ENCODE peak calls at places on chromosomes 7 and 10, in four cellular contexts. F is glutamatergic neuron, V is ovary, A is lower leg skin. J is an unnamed sample.

GRCh38 chr10:121096617-121097431 is 245.7 kb downstream of the WDR11 start:
- DNase-seq in F (no peak), V (no peak), A (no peak), J (peak; percentile 11)

GRCh38 chr7:98203261-98203963 is 7.8 kb upstream of the BHLHA15 start:
- DNase-seq in F (no peak), V (no peak), A (peak; percentile 80), J (no peak)

GRCh38 chr7:2873146-2873545 is 29.0 kb upstream of the GNA12 start:
- DNase-seq in F (no peak), V (no peak), A (no peak), J (no peak)

GRCh38 chr7:24864214-24864817 is 107.1 kb upstream of the GSDME start:
- DNase-seq in F (no peak), V (no peak), A (no peak), J (no peak)

GRCh38 chr10:49220031-49220430 is 31.8 kb upstream of the TMEM273 start:
- DNase-seq in F (no peak), V (no peak), A (no peak), J (no peak)

GRCh38 chr10:55212051-55212450 is 411.0 kb upstream of the PCDH15 start:
- DNase-seq in F (no peak), V (no peak), A (no peak), J (no peak)

GRCh38 chr7:77232467-77232866 is 32.8 kb upstream of the FGL2 start:
- DNase-seq in F (no peak), V (no peak), A (no peak), J (no peak)

GRCh38 chr7:139915301-139915863 is 86.3 kb downstream of the TBXAS1 start:
- DNase-seq in F (no peak), V (no peak), A (peak; percentile 32), J (no peak)

GRCh38 chr7:26081627-26082026 is 70.4 kb upstream of the NFE2L3 start:
- DNase-seq in F (peak; percentile 51), V (no peak), A (no peak), J (no peak)

GRCh38 chr7:151256410-151257045 is 8.0 kb upstream of the SMARCD3 start:
- DNase-seq in F (no peak), V (peak; percentile 61), A (no peak), J (no peak)

GRCh38 chr10:110458583-110458920 is 39.2 kb upstream of the DUSP5 start:
- DNase-seq in F (no peak), V (no peak), A (peak; percentile 82), J (no peak)

GRCh38 chr7:123114288-123114687 is 85.5 kb downstream of the SLC13A1 start:
- DNase-seq in F (no peak), V (no peak), A (no peak), J (no peak)

GRCh38 chr7:41730668-41731067 is 27.8 kb upstream of the INHBA start:
- DNase-seq in F (no peak), V (no peak), A (no peak), J (no peak)

GRCh38 chr7:68381731-68382130 is 1216.5 kb upstream of the AUTS2 start:
- DNase-seq in F (no peak), V (no peak), A (no peak), J (no peak)

GRCh38 chr7:50304911-50305621 is 550 bp downstream of the IKZF1 start:
- DNase-seq in F (no peak), V (no peak), A (no peak), J (no peak)

GRCh38 chr7:26005683-26006410 is 146.2 kb upstream of the NFE2L3 start:
- DNase-seq in F (no peak), V (no peak), A (no peak), J (no peak)

GRCh38 chr10:29736325-29737208 is 101.8 kb upstream of the SVIL start:
- DNase-seq in F (peak; percentile 71), V (peak; percentile 83), A (peak; percentile 90), J (no peak)

GRCh38 chr10:14926061-14926470 is 27.8 kb downstream of the DCLRE1C start:
- DNase-seq in F (no peak), V (no peak), A (no peak), J (no peak)

GRCh38 chr10:46328853-46329689 is 42.3 kb downstream of the ANTXRL start:
- DNase-seq in F (no peak), V (no peak), A (no peak), J (no peak)

GRCh38 chr7:107697246-107698044 is 36.8 kb downstream of the SLC26A4 start:
- DNase-seq in F (no peak), V (no peak), A (no peak), J (no peak)

GRCh38 chr10:106285199-106285598 is 879.3 kb downstream of the SORCS1 start:
- DNase-seq in F (no peak), V (no peak), A (no peak), J (no peak)

GRCh38 chr10:121900443-121901174 is 27.2 kb downstream of the ATE1 start:
- DNase-seq in F (no peak), V (no peak), A (no peak), J (peak; percentile 30)

GRCh38 chr7:51249991-51250390 is 66.6 kb downstream of the COBL start:
- DNase-seq in F (no peak), V (no peak), A (no peak), J (no peak)

GRCh38 chr7:122691569-122692235 is 7.2 kb downstream of the RNF133 start:
- DNase-seq in F (no peak), V (no peak), A (no peak), J (no peak)

GRCh38 chr10:130175074-130175473 is 38.9 kb downstream of the GLRX3 start:
- DNase-seq in F (no peak), V (no peak), A (no peak), J (no peak)

GRCh38 chr7:148987751-148988512 is 40.4 kb downstream of the PDIA4 start:
- DNase-seq in F (no peak), V (no peak), A (no peak), J (no peak)

GRCh38 chr10:78457804-78458483 is 424.3 kb downstream of the RPS24 start:
- DNase-seq in F (no peak), V (no peak), A (peak; percentile 1), J (peak; percentile 22)

GRCh38 chr7:157150825-157151412 is 12.2 kb downstream of the UBE3C start:
- DNase-seq in F (peak; percentile 66), V (no peak), A (no peak), J (peak; percentile 15)

GRCh38 chr10:30433286-30433778 is 652 bp upstream of the MAP3K8 start:
- DNase-seq in F (peak; percentile 74), V (peak; percentile 76), A (peak; percentile 97), J (no peak)

GRCh38 chr10:132484922-132485321 is 52.7 kb upstream of the INPP5A start:
- DNase-seq in F (no peak), V (no peak), A (no peak), J (no peak)

GRCh38 chr7:105940111-105940510 is 23.0 kb upstream of the CDHR3 start:
- DNase-seq in F (no peak), V (no peak), A (no peak), J (no peak)

GRCh38 chr7:55873765-55874164 is 11.2 kb upstream of the SEPTIN14 start:
- DNase-seq in F (no peak), V (no peak), A (no peak), J (no peak)

GRCh38 chr7:152868122-152869040 is 108.8 kb downstream of the ACTR3B start:
- DNase-seq in F (no peak), V (no peak), A (peak; percentile 68), J (no peak)

GRCh38 chr10:16437540-16437894 is 707 bp downstream of the PTER start:
- DNase-seq in F (no peak), V (no peak), A (no peak), J (no peak)

GRCh38 chr10:35463878-35464277 is 127.6 kb downstream of the CCNY start:
- DNase-seq in F (no peak), V (no peak), A (no peak), J (no peak)

GRCh38 chr7:29484280-29484679 is 79.4 kb upstream of the PRR15 start:
- DNase-seq in F (no peak), V (no peak), A (no peak), J (no peak)

DNA sequence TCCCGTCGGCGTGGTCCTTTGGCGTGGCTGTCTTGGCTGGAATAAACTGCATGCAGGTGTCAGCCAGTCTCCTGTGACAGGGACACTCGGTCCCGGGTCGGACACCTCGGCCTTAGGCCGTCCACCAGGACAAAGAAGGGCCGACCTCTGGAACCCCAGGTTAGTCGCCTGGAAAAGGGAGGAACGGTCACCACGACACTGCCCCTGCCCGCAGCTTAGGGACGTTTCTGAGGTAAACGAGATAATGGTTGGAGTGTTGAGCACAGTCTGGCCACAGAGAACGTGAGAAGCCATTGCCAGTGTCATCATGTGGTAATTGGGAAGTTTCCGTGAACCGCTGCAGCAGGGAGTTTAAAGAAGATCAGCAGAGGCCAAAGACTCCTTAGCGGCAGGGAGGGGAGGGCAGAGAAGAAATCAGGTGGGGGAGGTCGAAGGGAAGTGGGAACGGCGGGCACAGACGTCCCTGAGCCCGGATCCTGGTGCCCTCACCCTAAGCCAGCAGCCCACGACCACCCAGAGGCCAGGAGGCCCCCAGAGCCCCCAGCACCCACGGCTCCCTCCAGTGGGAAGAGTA is 73.5 kb upstream of the FAM20C start:
- DNase-seq in F (no peak), V (no peak), A (peak; percentile 62), J (no peak)
- TF ChIP-seq CTCF in F (no peak), V (no peak), A (no peak), J (no peak)

GRCh38 chr10:102393411-102394078 is 2.0 kb upstream of the NFKB2 start:
- DNase-seq in F (no peak), V (no peak), A (no peak), J (no peak)
- TF ChIP-seq CTCF in F (no peak), V (no peak), A (no peak), J (peak; percentile 90)

GRCh38 chr10:90779573-90779972 is 78.3 kb downstream of the HTR7 start:
- DNase-seq in F (no peak), V (no peak), A (no peak), J (no peak)
- TF ChIP-seq CTCF in F (peak; percentile 50), V (no peak), A (no peak), J (no peak)

DNA sequence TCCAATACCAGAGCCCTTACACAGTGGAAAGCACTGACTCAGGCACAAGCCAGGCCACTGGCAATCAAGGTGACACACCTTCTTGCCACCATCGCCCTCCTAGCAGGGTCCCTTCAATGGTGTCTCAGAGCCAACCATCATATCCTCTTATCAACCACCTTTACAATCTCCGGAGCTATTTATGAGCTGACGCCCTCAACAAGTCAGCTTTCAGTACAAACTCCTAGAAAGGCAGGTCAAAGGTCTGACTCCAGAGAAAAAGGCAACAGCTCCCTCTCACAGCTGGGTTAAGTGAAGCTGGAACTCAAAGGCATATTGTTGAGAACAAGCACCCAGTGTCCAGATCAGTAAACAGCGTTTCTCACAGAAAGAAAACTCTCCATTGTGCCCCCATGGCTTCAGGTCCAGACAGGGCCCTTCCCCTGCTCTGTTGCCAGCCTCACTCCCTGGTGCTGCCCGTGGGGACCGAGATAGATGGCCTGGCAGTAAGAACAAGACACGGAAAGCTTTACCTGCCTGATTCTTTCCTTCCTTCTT is 2.4 kb downstream of the ZNF3 start:
- DNase-seq in F (no peak), V (no peak), A (no peak), J (no peak)
- TF ChIP-seq CTCF in F (no peak), V (no peak), A (no peak), J (no peak)

GRCh38 chr10:71623098-71623985 is 96.2 kb downstream of the C10orf105 start:
- DNase-seq in F (no peak), V (no peak), A (no peak), J (no peak)
- TF ChIP-seq CTCF in F (no peak), V (no peak), A (no peak), J (peak; percentile 3)

J was measured in AG09319.